ENCODE peak calls at places on chromosomes 5 and 9, in eight cellular contexts. One of them, this sample, is unnamed.

GRCh38 chr9:121736964-121737462 is 85.6 kb downstream of the DAB2IP start:
- DNase-seq in lung: peak; percentile 82
- DNase-seq in left lung: peak; percentile 78
- DNase-seq in activated naive CD4-positive, alpha-beta T cell treated with anti-CD3 and anti-CD28 coated beads for 36 hours: no peak
- DNase-seq in CD8-positive, alpha-beta T cell: no peak
- DNase-seq in fibroblast of lung: no peak
- DNase-seq in GM04504: no peak
- DNase-seq in ureter: peak; percentile 66
- DNase-seq in this sample: no peak

GRCh38 chr9:120876842-120877240 is at the start of gene PHF19:
- DNase-seq in fibroblast of lung: peak; percentile 37
- DNase-seq in activated naive CD4-positive, alpha-beta T cell treated with anti-CD3 and anti-CD28 coated beads for 36 hours: peak; percentile 69
- DNase-seq in lung: no peak
- DNase-seq in ureter: no peak
- DNase-seq in GM04504: no peak
- DNase-seq in left lung: no peak
- DNase-seq in CD8-positive, alpha-beta T cell: no peak
- DNase-seq in this sample: no peak

GRCh38 chr5:115888027-115888426 is 46.3 kb downstream of the AP3S1 start:
- DNase-seq in left lung: no peak
- DNase-seq in GM04504: no peak
- DNase-seq in activated naive CD4-positive, alpha-beta T cell treated with anti-CD3 and anti-CD28 coated beads for 36 hours: no peak
- DNase-seq in lung: no peak
- DNase-seq in CD8-positive, alpha-beta T cell: no peak
- DNase-seq in fibroblast of lung: peak; percentile 13
- DNase-seq in ureter: no peak
- DNase-seq in this sample: no peak

GRCh38 chr5:141875795-141876627 is 2.2 kb downstream of the PCDH1 start:
- DNase-seq in GM04504: no peak
- DNase-seq in CD8-positive, alpha-beta T cell: no peak
- DNase-seq in activated naive CD4-positive, alpha-beta T cell treated with anti-CD3 and anti-CD28 coated beads for 36 hours: no peak
- DNase-seq in left lung: peak; percentile 59
- DNase-seq in ureter: peak; percentile 73
- DNase-seq in lung: no peak
- DNase-seq in fibroblast of lung: no peak
- DNase-seq in this sample: no peak

GRCh38 chr5:43074987-43075318 is 34.8 kb upstream of the ANXA2R start:
- DNase-seq in GM04504: no peak
- DNase-seq in ureter: no peak
- DNase-seq in activated naive CD4-positive, alpha-beta T cell treated with anti-CD3 and anti-CD28 coated beads for 36 hours: no peak
- DNase-seq in CD8-positive, alpha-beta T cell: no peak
- DNase-seq in lung: no peak
- DNase-seq in fibroblast of lung: no peak
- DNase-seq in left lung: no peak
- DNase-seq in this sample: no peak

GRCh38 chr5:157215143-157215825 is 34.6 kb downstream of the ITK start:
- DNase-seq in lung: no peak
- DNase-seq in CD8-positive, alpha-beta T cell: no peak
- DNase-seq in GM04504: no peak
- DNase-seq in activated naive CD4-positive, alpha-beta T cell treated with anti-CD3 and anti-CD28 coated beads for 36 hours: peak; percentile 60
- DNase-seq in left lung: no peak
- DNase-seq in ureter: no peak
- DNase-seq in fibroblast of lung: no peak
- DNase-seq in this sample: no peak

GRCh38 chr9:99824378-99825157 is 2.9 kb downstream of the NR4A3 start:
- DNase-seq in CD8-positive, alpha-beta T cell: peak; percentile 62
- DNase-seq in fibroblast of lung: peak; percentile 21
- DNase-seq in lung: peak; percentile 32
- DNase-seq in ureter: peak; percentile 60
- DNase-seq in activated naive CD4-positive, alpha-beta T cell treated with anti-CD3 and anti-CD28 coated beads for 36 hours: peak; percentile 81
- DNase-seq in left lung: peak; percentile 41
- DNase-seq in GM04504: no peak
- DNase-seq in this sample: no peak

GRCh38 chr5:139180850-139181785 is 17.1 kb downstream of the SIL1 start:
- DNase-seq in lung: no peak
- DNase-seq in GM04504: no peak
- DNase-seq in activated naive CD4-positive, alpha-beta T cell treated with anti-CD3 and anti-CD28 coated beads for 36 hours: no peak
- DNase-seq in left lung: no peak
- DNase-seq in ureter: no peak
- DNase-seq in CD8-positive, alpha-beta T cell: no peak
- DNase-seq in fibroblast of lung: peak; percentile 66
- DNase-seq in this sample: no peak

This sample was measured in anterior cingulate cortex.